ENCODE peak calls at places on chromosomes 11 and 22, in nine cellular contexts. One of them, this sample, is unnamed.

GRCh38 chr11:71086687-71087258 is 165.6 kb downstream of the SHANK2 start:
- DNase-seq in stimulated activated CD8-positive, alpha-beta memory T cell treated with anti-CD3 and anti-CD28 coated beads, Interleukin-12 subunit alpha, Interleukin-12 subunit beta, amount 100 ng/mL, for 1 hour: no peak
- DNase-seq in posterior cingulate gyrus: peak
- DNase-seq in occipital lobe: no peak
- DNase-seq in stimulated activated CD4-positive, alpha-beta T cell treated with anti-CD3 and anti-CD28 coated beads, Interleukin-2, amount 100 ng/mL, for 48 hours: no peak
- DNase-seq in astrocyte of the cerebellum: no peak
- DNase-seq in SJSA1: peak
- DNase-seq in AG04449: no peak
- DNase-seq in T-helper 9 cell: no peak
- DNase-seq in this sample: peak

GRCh38 chr11:94511932-94512781 is at the start of gene C11orf97:
- DNase-seq in stimulated activated CD8-positive, alpha-beta memory T cell treated with anti-CD3 and anti-CD28 coated beads, Interleukin-12 subunit alpha, Interleukin-12 subunit beta, amount 100 ng/mL, for 1 hour: peak
- DNase-seq in posterior cingulate gyrus: peak
- DNase-seq in occipital lobe: peak
- DNase-seq in stimulated activated CD4-positive, alpha-beta T cell treated with anti-CD3 and anti-CD28 coated beads, Interleukin-2, amount 100 ng/mL, for 48 hours: peak
- DNase-seq in astrocyte of the cerebellum: no peak
- DNase-seq in SJSA1: peak
- DNase-seq in AG04449: no peak
- DNase-seq in T-helper 9 cell: peak
- DNase-seq in this sample: peak

GRCh38 chr11:107293677-107294344 is 163.8 kb downstream of the CWF19L2 start:
- DNase-seq in stimulated activated CD8-positive, alpha-beta memory T cell treated with anti-CD3 and anti-CD28 coated beads, Interleukin-12 subunit alpha, Interleukin-12 subunit beta, amount 100 ng/mL, for 1 hour: no peak
- DNase-seq in posterior cingulate gyrus: no peak
- DNase-seq in occipital lobe: no peak
- DNase-seq in stimulated activated CD4-positive, alpha-beta T cell treated with anti-CD3 and anti-CD28 coated beads, Interleukin-2, amount 100 ng/mL, for 48 hours: no peak
- DNase-seq in astrocyte of the cerebellum: no peak
- DNase-seq in SJSA1: no peak
- DNase-seq in AG04449: no peak
- DNase-seq in T-helper 9 cell: no peak
- DNase-seq in this sample: no peak

GRCh38 chr11:30984827-30985226 is 384.7 kb downstream of the DCDC1 start:
- DNase-seq in stimulated activated CD8-positive, alpha-beta memory T cell treated with anti-CD3 and anti-CD28 coated beads, Interleukin-12 subunit alpha, Interleukin-12 subunit beta, amount 100 ng/mL, for 1 hour: no peak
- DNase-seq in posterior cingulate gyrus: no peak
- DNase-seq in occipital lobe: no peak
- DNase-seq in stimulated activated CD4-positive, alpha-beta T cell treated with anti-CD3 and anti-CD28 coated beads, Interleukin-2, amount 100 ng/mL, for 48 hours: no peak
- DNase-seq in astrocyte of the cerebellum: peak
- DNase-seq in SJSA1: no peak
- DNase-seq in AG04449: no peak
- DNase-seq in T-helper 9 cell: no peak
- DNase-seq in this sample: no peak

GRCh38 chr11:74493816-74494630 is 499 bp upstream of the LIPT2 start:
- DNase-seq in stimulated activated CD8-positive, alpha-beta memory T cell treated with anti-CD3 and anti-CD28 coated beads, Interleukin-12 subunit alpha, Interleukin-12 subunit beta, amount 100 ng/mL, for 1 hour: no peak
- DNase-seq in posterior cingulate gyrus: no peak
- DNase-seq in occipital lobe: no peak
- DNase-seq in stimulated activated CD4-positive, alpha-beta T cell treated with anti-CD3 and anti-CD28 coated beads, Interleukin-2, amount 100 ng/mL, for 48 hours: no peak
- DNase-seq in astrocyte of the cerebellum: no peak
- DNase-seq in SJSA1: no peak
- DNase-seq in AG04449: no peak
- DNase-seq in T-helper 9 cell: no peak
- DNase-seq in this sample: peak

GRCh38 chr11:86147004-86147403 is 78.1 kb upstream of the PICALM start:
- DNase-seq in stimulated activated CD8-positive, alpha-beta memory T cell treated with anti-CD3 and anti-CD28 coated beads, Interleukin-12 subunit alpha, Interleukin-12 subunit beta, amount 100 ng/mL, for 1 hour: no peak
- DNase-seq in posterior cingulate gyrus: no peak
- DNase-seq in occipital lobe: no peak
- DNase-seq in stimulated activated CD4-positive, alpha-beta T cell treated with anti-CD3 and anti-CD28 coated beads, Interleukin-2, amount 100 ng/mL, for 48 hours: no peak
- DNase-seq in astrocyte of the cerebellum: no peak
- DNase-seq in SJSA1: no peak
- DNase-seq in AG04449: no peak
- DNase-seq in T-helper 9 cell: no peak
- DNase-seq in this sample: no peak

GRCh38 chr11:105334025-105334714 is 194.6 kb upstream of the CARD18 start:
- DNase-seq in stimulated activated CD8-positive, alpha-beta memory T cell treated with anti-CD3 and anti-CD28 coated beads, Interleukin-12 subunit alpha, Interleukin-12 subunit beta, amount 100 ng/mL, for 1 hour: no peak
- DNase-seq in posterior cingulate gyrus: no peak
- DNase-seq in occipital lobe: no peak
- DNase-seq in stimulated activated CD4-positive, alpha-beta T cell treated with anti-CD3 and anti-CD28 coated beads, Interleukin-2, amount 100 ng/mL, for 48 hours: no peak
- DNase-seq in astrocyte of the cerebellum: no peak
- DNase-seq in SJSA1: no peak
- DNase-seq in AG04449: no peak
- DNase-seq in T-helper 9 cell: no peak
- DNase-seq in this sample: no peak

GRCh38 chr22:31295831-31296230 is 3.5 kb upstream of the PIK3IP1 start:
- DNase-seq in stimulated activated CD8-positive, alpha-beta memory T cell treated with anti-CD3 and anti-CD28 coated beads, Interleukin-12 subunit alpha, Interleukin-12 subunit beta, amount 100 ng/mL, for 1 hour: no peak
- DNase-seq in posterior cingulate gyrus: no peak
- DNase-seq in occipital lobe: no peak
- DNase-seq in stimulated activated CD4-positive, alpha-beta T cell treated with anti-CD3 and anti-CD28 coated beads, Interleukin-2, amount 100 ng/mL, for 48 hours: no peak
- DNase-seq in astrocyte of the cerebellum: no peak
- DNase-seq in SJSA1: no peak
- DNase-seq in AG04449: no peak
- DNase-seq in T-helper 9 cell: no peak
- DNase-seq in this sample: no peak

GRCh38 chr11:41307371-41308080 is 151.9 kb downstream of the LRRC4C start:
- DNase-seq in stimulated activated CD8-positive, alpha-beta memory T cell treated with anti-CD3 and anti-CD28 coated beads, Interleukin-12 subunit alpha, Interleukin-12 subunit beta, amount 100 ng/mL, for 1 hour: no peak
- DNase-seq in posterior cingulate gyrus: no peak
- DNase-seq in occipital lobe: no peak
- DNase-seq in stimulated activated CD4-positive, alpha-beta T cell treated with anti-CD3 and anti-CD28 coated beads, Interleukin-2, amount 100 ng/mL, for 48 hours: no peak
- DNase-seq in astrocyte of the cerebellum: no peak
- DNase-seq in SJSA1: no peak
- DNase-seq in AG04449: no peak
- DNase-seq in T-helper 9 cell: no peak
- DNase-seq in this sample: no peak

GRCh38 chr11:925158-925495 is 543 bp upstream of the AP2A2 start:
- DNase-seq in stimulated activated CD8-positive, alpha-beta memory T cell treated with anti-CD3 and anti-CD28 coated beads, Interleukin-12 subunit alpha, Interleukin-12 subunit beta, amount 100 ng/mL, for 1 hour: no peak
- DNase-seq in posterior cingulate gyrus: no peak
- DNase-seq in occipital lobe: no peak
- DNase-seq in stimulated activated CD4-positive, alpha-beta T cell treated with anti-CD3 and anti-CD28 coated beads, Interleukin-2, amount 100 ng/mL, for 48 hours: no peak
- DNase-seq in astrocyte of the cerebellum: no peak
- DNase-seq in SJSA1: no peak
- DNase-seq in AG04449: no peak
- DNase-seq in T-helper 9 cell: no peak
- DNase-seq in this sample: no peak

GRCh38 chr22:37546436-37547248 is 13.6 kb upstream of the CDC42EP1 start:
- DNase-seq in stimulated activated CD8-positive, alpha-beta memory T cell treated with anti-CD3 and anti-CD28 coated beads, Interleukin-12 subunit alpha, Interleukin-12 subunit beta, amount 100 ng/mL, for 1 hour: no peak
- DNase-seq in posterior cingulate gyrus: no peak
- DNase-seq in occipital lobe: peak
- DNase-seq in stimulated activated CD4-positive, alpha-beta T cell treated with anti-CD3 and anti-CD28 coated beads, Interleukin-2, amount 100 ng/mL, for 48 hours: no peak
- DNase-seq in astrocyte of the cerebellum: no peak
- DNase-seq in SJSA1: no peak
- DNase-seq in AG04449: no peak
- DNase-seq in T-helper 9 cell: no peak
- DNase-seq in this sample: peak

GRCh38 chr11:66683877-66684276 is 6.2 kb upstream of the RBM4B start:
- DNase-seq in stimulated activated CD8-positive, alpha-beta memory T cell treated with anti-CD3 and anti-CD28 coated beads, Interleukin-12 subunit alpha, Interleukin-12 subunit beta, amount 100 ng/mL, for 1 hour: no peak
- DNase-seq in posterior cingulate gyrus: no peak
- DNase-seq in occipital lobe: no peak
- DNase-seq in stimulated activated CD4-positive, alpha-beta T cell treated with anti-CD3 and anti-CD28 coated beads, Interleukin-2, amount 100 ng/mL, for 48 hours: no peak
- DNase-seq in astrocyte of the cerebellum: no peak
- DNase-seq in SJSA1: no peak
- DNase-seq in AG04449: no peak
- DNase-seq in T-helper 9 cell: no peak
- DNase-seq in this sample: peak

GRCh38 chr22:22854466-22854865 is 33.1 kb upstream of the IGLL5 start:
- DNase-seq in stimulated activated CD8-positive, alpha-beta memory T cell treated with anti-CD3 and anti-CD28 coated beads, Interleukin-12 subunit alpha, Interleukin-12 subunit beta, amount 100 ng/mL, for 1 hour: no peak
- DNase-seq in posterior cingulate gyrus: no peak
- DNase-seq in occipital lobe: no peak
- DNase-seq in stimulated activated CD4-positive, alpha-beta T cell treated with anti-CD3 and anti-CD28 coated beads, Interleukin-2, amount 100 ng/mL, for 48 hours: no peak
- DNase-seq in astrocyte of the cerebellum: no peak
- DNase-seq in SJSA1: no peak
- DNase-seq in AG04449: no peak
- DNase-seq in T-helper 9 cell: no peak
- DNase-seq in this sample: no peak

GRCh38 chr11:22703040-22703439 is 36.6 kb downstream of the GAS2 start:
- DNase-seq in stimulated activated CD8-positive, alpha-beta memory T cell treated with anti-CD3 and anti-CD28 coated beads, Interleukin-12 subunit alpha, Interleukin-12 subunit beta, amount 100 ng/mL, for 1 hour: no peak
- DNase-seq in posterior cingulate gyrus: no peak
- DNase-seq in occipital lobe: no peak
- DNase-seq in stimulated activated CD4-positive, alpha-beta T cell treated with anti-CD3 and anti-CD28 coated beads, Interleukin-2, amount 100 ng/mL, for 48 hours: no peak
- DNase-seq in astrocyte of the cerebellum: peak
- DNase-seq in SJSA1: peak
- DNase-seq in AG04449: peak
- DNase-seq in T-helper 9 cell: no peak
- DNase-seq in this sample: no peak

GRCh38 chr11:117524784-117525183 is 197.1 kb downstream of the CEP164 start:
- DNase-seq in stimulated activated CD8-positive, alpha-beta memory T cell treated with anti-CD3 and anti-CD28 coated beads, Interleukin-12 subunit alpha, Interleukin-12 subunit beta, amount 100 ng/mL, for 1 hour: no peak
- DNase-seq in posterior cingulate gyrus: no peak
- DNase-seq in occipital lobe: no peak
- DNase-seq in stimulated activated CD4-positive, alpha-beta T cell treated with anti-CD3 and anti-CD28 coated beads, Interleukin-2, amount 100 ng/mL, for 48 hours: no peak
- DNase-seq in astrocyte of the cerebellum: no peak
- DNase-seq in SJSA1: no peak
- DNase-seq in AG04449: no peak
- DNase-seq in T-helper 9 cell: no peak
- DNase-seq in this sample: no peak

GRCh38 chr11:43504316-43504950 is 145.7 kb downstream of the TTC17 start:
- DNase-seq in stimulated activated CD8-positive, alpha-beta memory T cell treated with anti-CD3 and anti-CD28 coated beads, Interleukin-12 subunit alpha, Interleukin-12 subunit beta, amount 100 ng/mL, for 1 hour: no peak
- DNase-seq in posterior cingulate gyrus: peak
- DNase-seq in occipital lobe: no peak
- DNase-seq in stimulated activated CD4-positive, alpha-beta T cell treated with anti-CD3 and anti-CD28 coated beads, Interleukin-2, amount 100 ng/mL, for 48 hours: no peak
- DNase-seq in astrocyte of the cerebellum: no peak
- DNase-seq in SJSA1: no peak
- DNase-seq in AG04449: no peak
- DNase-seq in T-helper 9 cell: no peak
- DNase-seq in this sample: no peak

GRCh38 chr11:38543311-38543710 is 1945.3 kb upstream of the RAG2 start:
- DNase-seq in stimulated activated CD8-positive, alpha-beta memory T cell treated with anti-CD3 and anti-CD28 coated beads, Interleukin-12 subunit alpha, Interleukin-12 subunit beta, amount 100 ng/mL, for 1 hour: no peak
- DNase-seq in posterior cingulate gyrus: no peak
- DNase-seq in occipital lobe: no peak
- DNase-seq in stimulated activated CD4-positive, alpha-beta T cell treated with anti-CD3 and anti-CD28 coated beads, Interleukin-2, amount 100 ng/mL, for 48 hours: no peak
- DNase-seq in astrocyte of the cerebellum: peak
- DNase-seq in SJSA1: peak
- DNase-seq in AG04449: peak
- DNase-seq in T-helper 9 cell: no peak
- DNase-seq in this sample: no peak

GRCh38 chr11:13349581-13349980 is 72.0 kb downstream of the BMAL1 start:
- DNase-seq in stimulated activated CD8-positive, alpha-beta memory T cell treated with anti-CD3 and anti-CD28 coated beads, Interleukin-12 subunit alpha, Interleukin-12 subunit beta, amount 100 ng/mL, for 1 hour: no peak
- DNase-seq in posterior cingulate gyrus: no peak
- DNase-seq in occipital lobe: no peak
- DNase-seq in stimulated activated CD4-positive, alpha-beta T cell treated with anti-CD3 and anti-CD28 coated beads, Interleukin-2, amount 100 ng/mL, for 48 hours: no peak
- DNase-seq in astrocyte of the cerebellum: no peak
- DNase-seq in SJSA1: no peak
- DNase-seq in AG04449: no peak
- DNase-seq in T-helper 9 cell: no peak
- DNase-seq in this sample: peak

GRCh38 chr11:32072872-32073661 is 17.8 kb upstream of the RCN1 start:
- DNase-seq in stimulated activated CD8-positive, alpha-beta memory T cell treated with anti-CD3 and anti-CD28 coated beads, Interleukin-12 subunit alpha, Interleukin-12 subunit beta, amount 100 ng/mL, for 1 hour: no peak
- DNase-seq in posterior cingulate gyrus: no peak
- DNase-seq in occipital lobe: no peak
- DNase-seq in stimulated activated CD4-positive, alpha-beta T cell treated with anti-CD3 and anti-CD28 coated beads, Interleukin-2, amount 100 ng/mL, for 48 hours: no peak
- DNase-seq in astrocyte of the cerebellum: no peak
- DNase-seq in SJSA1: no peak
- DNase-seq in AG04449: no peak
- DNase-seq in T-helper 9 cell: no peak
- DNase-seq in this sample: no peak

GRCh38 chr22:42371112-42371900 is 60.9 kb downstream of the NFAM1 start:
- DNase-seq in stimulated activated CD8-positive, alpha-beta memory T cell treated with anti-CD3 and anti-CD28 coated beads, Interleukin-12 subunit alpha, Interleukin-12 subunit beta, amount 100 ng/mL, for 1 hour: no peak
- DNase-seq in posterior cingulate gyrus: no peak
- DNase-seq in occipital lobe: no peak
- DNase-seq in stimulated activated CD4-positive, alpha-beta T cell treated with anti-CD3 and anti-CD28 coated beads, Interleukin-2, amount 100 ng/mL, for 48 hours: no peak
- DNase-seq in astrocyte of the cerebellum: no peak
- DNase-seq in SJSA1: no peak
- DNase-seq in AG04449: no peak
- DNase-seq in T-helper 9 cell: no peak
- DNase-seq in this sample: no peak

GRCh38 chr22:37804502-37804885 is 3.2 kb upstream of the GCAT start:
- DNase-seq in stimulated activated CD8-positive, alpha-beta memory T cell treated with anti-CD3 and anti-CD28 coated beads, Interleukin-12 subunit alpha, Interleukin-12 subunit beta, amount 100 ng/mL, for 1 hour: no peak
- DNase-seq in posterior cingulate gyrus: no peak
- DNase-seq in occipital lobe: no peak
- DNase-seq in stimulated activated CD4-positive, alpha-beta T cell treated with anti-CD3 and anti-CD28 coated beads, Interleukin-2, amount 100 ng/mL, for 48 hours: no peak
- DNase-seq in astrocyte of the cerebellum: no peak
- DNase-seq in SJSA1: no peak
- DNase-seq in AG04449: no peak
- DNase-seq in T-helper 9 cell: no peak
- DNase-seq in this sample: no peak

GRCh38 chr11:1820463-1821325 is 14.1 kb upstream of the SYT8 start:
- DNase-seq in stimulated activated CD8-positive, alpha-beta memory T cell treated with anti-CD3 and anti-CD28 coated beads, Interleukin-12 subunit alpha, Interleukin-12 subunit beta, amount 100 ng/mL, for 1 hour: no peak
- DNase-seq in posterior cingulate gyrus: no peak
- DNase-seq in occipital lobe: no peak
- DNase-seq in stimulated activated CD4-positive, alpha-beta T cell treated with anti-CD3 and anti-CD28 coated beads, Interleukin-2, amount 100 ng/mL, for 48 hours: no peak
- DNase-seq in astrocyte of the cerebellum: no peak
- DNase-seq in SJSA1: peak
- DNase-seq in AG04449: peak
- DNase-seq in T-helper 9 cell: no peak
- DNase-seq in this sample: no peak

GRCh38 chr11:95611827-95612226 is 177.8 kb downstream of the FAM76B start:
- DNase-seq in stimulated activated CD8-positive, alpha-beta memory T cell treated with anti-CD3 and anti-CD28 coated beads, Interleukin-12 subunit alpha, Interleukin-12 subunit beta, amount 100 ng/mL, for 1 hour: no peak
- DNase-seq in posterior cingulate gyrus: no peak
- DNase-seq in occipital lobe: no peak
- DNase-seq in stimulated activated CD4-positive, alpha-beta T cell treated with anti-CD3 and anti-CD28 coated beads, Interleukin-2, amount 100 ng/mL, for 48 hours: no peak
- DNase-seq in astrocyte of the cerebellum: no peak
- DNase-seq in SJSA1: no peak
- DNase-seq in AG04449: no peak
- DNase-seq in T-helper 9 cell: no peak
- DNase-seq in this sample: no peak

GRCh38 chr11:113242767-113243397 is 71.5 kb upstream of the TTC12 start:
- DNase-seq in stimulated activated CD8-positive, alpha-beta memory T cell treated with anti-CD3 and anti-CD28 coated beads, Interleukin-12 subunit alpha, Interleukin-12 subunit beta, amount 100 ng/mL, for 1 hour: no peak
- DNase-seq in posterior cingulate gyrus: peak
- DNase-seq in occipital lobe: peak
- DNase-seq in stimulated activated CD4-positive, alpha-beta T cell treated with anti-CD3 and anti-CD28 coated beads, Interleukin-2, amount 100 ng/mL, for 48 hours: no peak
- DNase-seq in astrocyte of the cerebellum: peak
- DNase-seq in SJSA1: no peak
- DNase-seq in AG04449: no peak
- DNase-seq in T-helper 9 cell: no peak
- DNase-seq in this sample: no peak